ENCODE peak calls at places on chromosomes 11 and 22, in seven cellular contexts. V is tibial artery, Z is AG10803, J is ovary, E is choroid plexus epithelial cell, I is astrocyte of the spinal cord, X is uterus. F is an unnamed sample.

GRCh38 chr22:19959043-19959586 is 17.5 kb upstream of the TXNRD2 start:
- DNase-seq in J (peak), Z (peak), V (peak), E (peak), X (peak), I (peak), F (no peak)

GRCh38 chr22:17159504-17159951 is 451 bp upstream of the HDHD5 start:
- DNase-seq in X (peak), Z (peak), V (no peak), J (peak), E (peak), I (peak), F (no peak)

GRCh38 chr11:60887531-60887930 is 18.9 kb downstream of the PRPF19 start:
- DNase-seq in J (no peak), Z (peak), X (peak), E (peak), I (peak), V (no peak), F (no peak)

GRCh38 chr22:45582236-45582954 is 79.7 kb downstream of the FBLN1 start:
- DNase-seq in Z (no peak), J (no peak), E (no peak), I (no peak), X (no peak), V (no peak), F (no peak)

GRCh38 chr22:42493393-42493792 is 26.2 kb downstream of the RRP7A start:
- DNase-seq in E (no peak), X (no peak), V (no peak), Z (no peak), I (no peak), J (no peak), F (no peak)

GRCh38 chr11:65078151-65078550 is 5.7 kb downstream of the CDCA5 start:
- DNase-seq in V (no peak), I (peak), Z (peak), X (no peak), E (peak), J (no peak), F (no peak)

GRCh38 chr11:48049036-48049435 is 68.7 kb downstream of the PTPRJ start:
- DNase-seq in J (no peak), Z (no peak), V (no peak), E (no peak), X (no peak), I (no peak), F (no peak)

GRCh38 chr22:27990879-27991278 is 71.8 kb upstream of the PITPNB start:
- DNase-seq in J (peak), X (peak), Z (peak), V (peak), I (peak), E (peak), F (no peak)

DNA sequence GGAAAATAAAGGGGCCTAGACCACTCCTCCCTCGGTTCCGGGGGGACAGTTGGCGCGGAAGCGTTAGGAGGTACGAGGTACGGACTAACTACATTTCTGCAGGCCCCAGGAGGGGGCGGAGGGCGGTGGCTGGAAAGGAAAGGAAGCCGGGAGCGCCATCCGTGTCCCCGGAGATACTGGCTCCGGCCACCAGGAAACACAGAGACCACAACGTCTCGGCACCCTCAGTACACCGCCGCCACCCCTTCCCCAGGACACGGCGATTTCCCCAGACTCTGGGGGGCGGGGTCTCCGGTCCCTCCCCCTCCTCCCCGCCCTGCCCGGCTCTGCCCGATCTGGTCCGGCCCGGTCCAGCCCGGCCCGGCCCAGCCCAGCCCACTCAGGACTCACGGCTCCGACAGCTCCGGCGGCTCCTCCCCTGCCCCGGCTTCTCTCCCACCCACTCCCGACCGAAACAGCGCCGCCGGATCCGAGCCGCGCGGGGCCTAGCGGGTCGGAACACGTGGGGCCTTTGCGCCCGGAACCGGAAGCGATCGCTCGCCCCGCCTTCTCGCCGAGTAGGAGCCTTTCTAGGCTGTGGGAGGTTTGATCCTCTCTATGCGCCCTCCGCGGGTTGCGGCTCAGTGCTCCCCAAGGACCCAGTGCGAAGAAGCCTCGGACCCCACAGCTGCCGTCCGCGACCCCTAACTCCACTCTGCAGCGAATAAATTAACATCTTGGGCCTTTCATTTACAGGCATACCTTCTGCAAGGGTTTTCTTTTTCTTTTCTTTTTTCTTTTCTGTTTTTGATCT is at the start of gene ZNF202:
- DNase-seq in E (peak), Z (peak), X (peak), V (peak), I (peak), J (peak), F (peak)
- TF ChIP-seq CTCF in E (peak), Z (peak), X (peak), V (no peak), I (peak), J (no peak), F (peak)

GRCh38 chr11:2482199-2482598 is 37.4 kb downstream of the KCNQ1 start:
- DNase-seq in I (no peak), E (no peak), J (no peak), V (no peak), X (no peak), Z (no peak), F (no peak)
- TF ChIP-seq CTCF in I (no peak), E (no peak), J (no peak), V (no peak), X (no peak), Z (no peak), F (no peak)

GRCh38 chr22:33919591-33920501 is at the start of gene LARGE1:
- DNase-seq in X (peak), I (no peak), V (peak), J (peak), E (peak), Z (peak), F (peak)

GRCh38 chr22:33920927-33921575 is 775 bp upstream of the LARGE1 start:
- DNase-seq in X (peak), V (peak), J (peak), I (peak), Z (peak), E (peak), F (peak)

GRCh38 chr22:33918676-33919590 is 1.3 kb downstream of the LARGE1 start:
- DNase-seq in E (peak), I (no peak), V (no peak), J (no peak), X (no peak), Z (peak), F (no peak)

GRCh38 chr22:33914699-33915098 is 5.6 kb downstream of the LARGE1 start:
- DNase-seq in V (no peak), I (no peak), Z (no peak), E (no peak), J (no peak), X (no peak), F (no peak)

DNA sequence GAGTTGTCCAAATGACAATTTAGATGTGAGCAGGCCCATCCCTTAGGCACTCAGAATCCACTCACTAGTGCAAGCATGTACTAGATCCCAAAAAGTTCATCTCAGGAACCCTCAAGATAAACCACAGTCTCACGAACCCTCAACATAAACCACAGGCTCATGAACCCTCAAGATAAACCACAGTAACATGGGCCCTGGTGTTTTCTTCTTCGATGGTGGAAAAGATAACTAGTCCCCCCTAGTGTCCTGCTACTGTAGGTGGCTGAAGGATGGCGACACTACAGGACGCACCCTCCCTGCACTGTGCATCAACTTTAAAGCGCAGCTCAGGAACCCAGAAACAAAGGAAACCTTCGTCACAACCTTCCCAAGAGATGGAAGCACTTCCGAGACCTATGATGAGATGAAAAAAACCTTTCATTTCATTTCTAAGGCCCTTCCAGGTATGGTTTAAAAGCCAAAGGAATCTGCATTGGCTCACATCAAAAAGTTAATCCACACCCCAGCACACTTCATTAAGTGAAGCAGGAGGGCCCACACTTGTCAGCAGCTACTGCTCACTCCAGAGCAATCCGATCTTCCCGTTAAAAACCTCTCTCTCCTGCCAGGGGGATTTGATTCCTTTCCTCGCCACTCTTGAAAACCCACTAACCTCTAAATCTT is 2.4 kb downstream of the LARGE1 start:
- DNase-seq in I (no peak), X (no peak), E (peak), J (no peak), V (no peak), Z (peak), F (no peak)
- TF ChIP-seq CTCF in I (peak), X (no peak), E (peak), J (no peak), V (no peak), Z (peak), F (peak)

GRCh38 chr11:15371533-15371932 is 256.8 kb downstream of the INSC start:
- DNase-seq in V (no peak), I (no peak), E (no peak), X (no peak), J (no peak), Z (no peak), F (no peak)
- TF ChIP-seq CTCF in V (no peak), I (no peak), E (no peak), X (no peak), J (no peak), Z (no peak), F (no peak)

GRCh38 chr11:72353861-72354260 is 80.5 kb downstream of the CLPB start:
- DNase-seq in I (no peak), X (no peak), V (no peak), J (no peak), Z (no peak), E (peak), F (no peak)
- TF ChIP-seq CTCF in I (no peak), X (no peak), V (no peak), J (no peak), Z (peak), E (peak), F (peak)

F was measured in type B pancreatic cell.